ENCODE peak calls at places on chromosomes 12 and 14, in five cellular contexts. Q is stromal cell of bone marrow, V is activated gamma-delta T cell treated with Interleukin-2 at 50 U/mL for 16 hours, B is NCI-H2081, N is caudate nucleus. Y is an unnamed sample.

GRCh38 chr14:103216399-103216798 is 93.1 kb downstream of the TNFAIP2 start:
- DNase-seq in N (no peak), V (no peak), Q (no peak), B (no peak), Y (no peak)

GRCh38 chr12:79886917-79887519 is 47.9 kb downstream of the PPP1R12A start:
- DNase-seq in N (no peak), Q (peak; percentile 38), B (peak; percentile 29), V (no peak), Y (no peak)

GRCh38 chr12:28378749-28379148 is 188.5 kb downstream of the CCDC91 start:
- DNase-seq in V (no peak), B (no peak), Q (peak; percentile 79), N (no peak), Y (no peak)

GRCh38 chr12:91123236-91123635 is 11.9 kb upstream of the LUM start:
- DNase-seq in V (no peak), Q (no peak), B (no peak), N (no peak), Y (no peak)

GRCh38 chr14:88380405-88380804 is 5.1 kb upstream of the SPATA7 start:
- DNase-seq in B (no peak), N (no peak), Q (no peak), V (no peak), Y (peak; percentile 40)

GRCh38 chr12:120367924-120368788 is 808 bp downstream of the MSI1 start:
- DNase-seq in V (no peak), Q (no peak), B (no peak), N (no peak), Y (peak; percentile 82)

GRCh38 chr14:90383731-90384542 is 12.9 kb upstream of the CALM1 start:
- DNase-seq in N (peak; percentile 73), B (no peak), V (peak; percentile 67), Q (no peak), Y (peak; percentile 85)

GRCh38 chr12:24197517-24197916 is 248.0 kb upstream of the SOX5 start:
- DNase-seq in Q (no peak), N (no peak), B (no peak), V (no peak), Y (peak; percentile 71)

GRCh38 chr12:1810201-1810930 is 10.0 kb upstream of the LRTM2 start:
- DNase-seq in Q (no peak), N (no peak), B (no peak), V (no peak), Y (no peak)

GRCh38 chr12:93243689-93244513 is 133.8 kb upstream of the NUDT4 start:
- DNase-seq in N (no peak), Q (peak; percentile 54), B (no peak), V (no peak), Y (no peak)

GRCh38 chr12:55742719-55743130 is at the start of gene GDF11:
- DNase-seq in Q (no peak), N (peak; percentile 65), B (peak; percentile 81), V (peak; percentile 65), Y (peak; percentile 95)

GRCh38 chr14:66359500-66359899 is 126.7 kb upstream of the CCDC196 start:
- DNase-seq in B (peak; percentile 60), V (peak; percentile 5), Q (peak; percentile 28), N (no peak), Y (no peak)

GRCh38 chr12:122851820-122852219 is 16.6 kb downstream of the HIP1R start:
- DNase-seq in N (no peak), Q (peak; percentile 71), V (no peak), B (no peak), Y (no peak)

GRCh38 chr12:55922126-55922525 is 5.6 kb downstream of the PYM1 start:
- DNase-seq in Q (no peak), B (no peak), N (no peak), V (no peak), Y (no peak)

GRCh38 chr14:75185251-75186040 is 9.0 kb upstream of the TMED10 start:
- DNase-seq in V (no peak), N (no peak), Q (no peak), B (no peak), Y (no peak)

GRCh38 chr14:49461529-49462401 is 124.4 kb downstream of the RPS29 start:
- DNase-seq in N (no peak), Q (peak; percentile 52), V (peak; percentile 55), B (peak; percentile 59), Y (peak; percentile 72)

GRCh38 chr14:39025250-39025809 is 77.7 kb downstream of the SEC23A start:
- DNase-seq in V (no peak), N (no peak), Q (no peak), B (no peak), Y (no peak)

GRCh38 chr12:84069699-84070098 is 842.9 kb downstream of the SLC6A15 start:
- DNase-seq in Q (no peak), V (no peak), N (no peak), B (no peak), Y (no peak)

GRCh38 chr12:62192486-62193250 is 67.5 kb upstream of the USP15 start:
- DNase-seq in Q (peak; percentile 79), V (peak; percentile 41), B (peak; percentile 83), N (peak; percentile 13), Y (peak; percentile 90)

GRCh38 chr12:111748195-111748803 is 18.4 kb upstream of the ALDH2 start:
- DNase-seq in V (no peak), Q (no peak), N (no peak), B (no peak), Y (peak; percentile 30)

GRCh38 chr12:101038289-101038871 is 171.7 kb downstream of the SLC5A8 start:
- DNase-seq in V (no peak), N (no peak), B (no peak), Q (no peak), Y (no peak)

GRCh38 chr14:61511558-61511924 is 183.8 kb upstream of the HIF1A start:
- DNase-seq in N (no peak), V (no peak), Q (no peak), B (no peak), Y (peak; percentile 38)

GRCh38 chr12:122865268-122866231 is 30.3 kb downstream of the HIP1R start:
- DNase-seq in V (no peak), N (no peak), Q (no peak), B (no peak), Y (peak; percentile 80)

GRCh38 chr14:35531960-35532747 is 1.8 kb upstream of the INSM2 start:
- DNase-seq in N (no peak), B (no peak), Q (no peak), V (no peak), Y (no peak)

GRCh38 chr12:98149270-98149669 is 366.1 kb upstream of the TMPO start:
- DNase-seq in N (no peak), Q (no peak), B (no peak), V (no peak), Y (no peak)

GRCh38 chr12:52543985-52544888 is 8.7 kb downstream of the KRT71 start:
- DNase-seq in N (no peak), B (no peak), Q (peak; percentile 8), V (no peak), Y (peak; percentile 74)

GRCh38 chr12:98532687-98533304 is 17.4 kb downstream of the TMPO start:
- DNase-seq in Q (no peak), N (no peak), V (no peak), B (peak; percentile 49), Y (peak; percentile 67)

GRCh38 chr14:92632546-92633273 is 115.7 kb downstream of the LGMN start:
- DNase-seq in B (no peak), N (no peak), Q (no peak), V (no peak), Y (no peak)

GRCh38 chr14:72528059-72528950 is 365.6 kb downstream of the DPF3 start:
- DNase-seq in B (no peak), Q (no peak), V (no peak), N (no peak), Y (no peak)

GRCh38 chr14:102415671-102416070 is 52.9 kb downstream of the TECPR2 start:
- DNase-seq in Q (no peak), B (no peak), N (peak; percentile 71), V (no peak), Y (peak; percentile 52)

GRCh38 chr14:64253672-64254071 is 40.5 kb downstream of the ESR2 start:
- DNase-seq in N (no peak), V (no peak), B (no peak), Q (no peak), Y (no peak)

GRCh38 chr14:73758392-73759182 is 44.4 kb upstream of the PNMA1 start:
- DNase-seq in B (peak; percentile 62), V (peak; percentile 69), N (no peak), Q (no peak), Y (peak; percentile 95)

GRCh38 chr12:26940820-26941219 is 2.5 kb downstream of the FGFR1OP2 start:
- DNase-seq in V (peak; percentile 23), N (no peak), Q (no peak), B (no peak), Y (no peak)

GRCh38 chr14:100004392-100004791 is 60.8 kb upstream of the EVL start:
- DNase-seq in B (no peak), N (no peak), Q (no peak), V (no peak), Y (no peak)

GRCh38 chr12:76611533-76611932 is 52.0 kb upstream of the OSBPL8 start:
- DNase-seq in N (no peak), Q (peak; percentile 83), V (no peak), B (no peak), Y (no peak)

GRCh38 chr14:55749201-55749812 is 169.3 kb downstream of the KTN1 start:
- DNase-seq in B (no peak), Q (no peak), N (no peak), V (no peak), Y (peak; percentile 79)